ENCODE peak calls at places on chromosomes 3 and 15, in ten cellular contexts. Z is suprapubic skin, Q is fibroblast of pulmonary artery, C is progenitor cell of endocrine pancreas, T is NCI-H1417, S is caudate nucleus, V is HFFc6, F is A549, D is cortex of kidney, N is heart left ventricle. G is an unnamed sample.

GRCh38 chr15:73923488-73924164 is 2.6 kb upstream of the LOXL1 start:
- DNase-seq in Z (no peak), Q (no peak), C (no peak), T (no peak), S (no peak), V (no peak), F (no peak), D (no peak), N (no peak), G (peak)

GRCh38 chr3:121601212-121601812 is 8.1 kb downstream of the FBXO40 start:
- DNase-seq in Z (no peak), Q (no peak), C (no peak), T (no peak), S (no peak), V (no peak), F (no peak), D (no peak), N (no peak), G (no peak)

GRCh38 chr3:120743556-120744195 is 1.1 kb downstream of the GTF2E1 start:
- DNase-seq in Z (no peak), Q (peak), C (no peak), T (no peak), S (no peak), V (no peak), F (no peak), D (no peak), N (no peak), G (no peak)

GRCh38 chr3:104575631-104576030 is 791.1 kb upstream of the ALCAM start:
- DNase-seq in Z (no peak), Q (no peak), C (no peak), T (no peak), S (no peak), V (no peak), F (no peak), D (no peak), N (no peak), G (no peak)

GRCh38 chr3:134927596-134927995 is 132.5 kb downstream of the EPHB1 start:
- DNase-seq in Z (no peak), Q (no peak), C (no peak), T (no peak), S (no peak), V (no peak), F (no peak), D (no peak), N (no peak), G (no peak)

GRCh38 chr15:65071381-65071811 is 3.6 kb upstream of the RASL12 start:
- DNase-seq in Z (no peak), Q (peak), C (no peak), T (no peak), S (no peak), V (no peak), F (no peak), D (no peak), N (peak), G (peak)

GRCh38 chr3:153621988-153622387 is 460.0 kb downstream of the RAP2B start:
- DNase-seq in Z (no peak), Q (no peak), C (no peak), T (no peak), S (no peak), V (no peak), F (no peak), D (no peak), N (no peak), G (no peak)

GRCh38 chr3:58989173-58989572 is 60.7 kb downstream of the CFAP20DC start:
- DNase-seq in Z (no peak), Q (peak), C (no peak), T (no peak), S (no peak), V (peak), F (no peak), D (no peak), N (no peak), G (no peak)